ENCODE peak calls at places on chromosomes 16 and 17, in eight cellular contexts. D is transverse colon, K is stomach, H is GM12878, B is SK-N-SH, C is GM23338, V is Panc1, T is prostate gland. X is an unnamed sample.

GRCh38 chr17:62800580-62800979 is 7.5 kb downstream of the MARCHF10 start:
- DNase-seq in K (peak; percentile 33), C (peak; percentile 51), B (no peak), T (peak; percentile 33), D (no peak), H (no peak), V (no peak), X (no peak)

GRCh38 chr17:29210879-29211278 is 30.7 kb upstream of the MYO18A start:
- DNase-seq in H (no peak), C (no peak), B (no peak), K (no peak), T (no peak), V (no peak), D (no peak), X (no peak)

GRCh38 chr16:57039148-57039812 is 49.9 kb downstream of the NLRC5 start:
- DNase-seq in C (no peak), B (no peak), D (peak; percentile 33), T (no peak), H (peak; percentile 65), K (no peak), V (no peak), X (no peak)

GRCh38 chr16:86496262-86496928 is 13.9 kb upstream of the FOXF1 start:
- DNase-seq in V (no peak), H (no peak), T (no peak), C (no peak), B (no peak), D (no peak), K (no peak), X (no peak)

GRCh38 chr17:63545302-63545928 is 4.9 kb upstream of the DCAF7 start:
- DNase-seq in C (no peak), T (no peak), B (peak; percentile 27), H (no peak), K (no peak), V (no peak), D (no peak), X (no peak)

GRCh38 chr17:65389956-65390355 is 171.5 kb downstream of the AXIN2 start:
- DNase-seq in H (no peak), C (no peak), V (no peak), K (no peak), D (no peak), B (no peak), T (no peak), X (no peak)

GRCh38 chr16:83005653-83006160 is 378.9 kb downstream of the CDH13 start:
- DNase-seq in K (no peak), D (no peak), V (no peak), B (no peak), C (no peak), T (no peak), H (no peak), X (no peak)

GRCh38 chr16:64397042-64397441 is 724.8 kb downstream of the CDH11 start:
- DNase-seq in B (no peak), H (no peak), T (no peak), K (no peak), V (no peak), C (no peak), D (no peak), X (no peak)

GRCh38 chr17:21161498-21162393 is 35.0 kb downstream of the DHRS7B start:
- DNase-seq in H (no peak), C (no peak), K (no peak), B (no peak), V (no peak), D (no peak), T (no peak), X (no peak)

GRCh38 chr17:29588561-29589411 is 662 bp downstream of the GIT1 start:
- DNase-seq in V (no peak), T (no peak), H (no peak), K (no peak), D (peak; percentile 43), B (peak; percentile 58), C (peak; percentile 63), X (no peak)

GRCh38 chr17:81518785-81519283 is 6.2 kb upstream of the ACTG1 start:
- DNase-seq in D (peak; percentile 78), K (peak; percentile 70), T (no peak), C (peak; percentile 61), V (no peak), H (no peak), B (no peak), X (no peak)

GRCh38 chr16:24734382-24734781 is 4.9 kb downstream of the TNRC6A start:
- DNase-seq in H (no peak), V (no peak), D (no peak), K (no peak), B (no peak), C (no peak), T (no peak), X (no peak)

GRCh38 chr17:49360796-49361128 is 1.3 kb downstream of the ZNF652 start:
- DNase-seq in K (no peak), C (no peak), B (peak; percentile 52), V (no peak), T (no peak), H (no peak), D (peak; percentile 39), X (no peak)

GRCh38 chr17:49358638-49359247 is 3.3 kb downstream of the ZNF652 start:
- DNase-seq in D (no peak), C (no peak), B (no peak), K (no peak), V (no peak), H (peak; percentile 75), T (no peak), X (no peak)

GRCh38 chr17:49361902-49362722 is at the start of gene ZNF652:
- DNase-seq in H (peak; percentile 65), C (peak; percentile 98), T (peak; percentile 95), V (no peak), K (peak; percentile 97), B (peak; percentile 100), D (peak; percentile 97), X (no peak)

GRCh38 chr17:49361129-49361901 is 735 bp downstream of the ZNF652 start:
- DNase-seq in C (peak; percentile 59), B (peak; percentile 73), T (peak; percentile 36), D (peak; percentile 74), K (peak; percentile 59), V (no peak), H (peak; percentile 48), X (no peak)

DNA sequence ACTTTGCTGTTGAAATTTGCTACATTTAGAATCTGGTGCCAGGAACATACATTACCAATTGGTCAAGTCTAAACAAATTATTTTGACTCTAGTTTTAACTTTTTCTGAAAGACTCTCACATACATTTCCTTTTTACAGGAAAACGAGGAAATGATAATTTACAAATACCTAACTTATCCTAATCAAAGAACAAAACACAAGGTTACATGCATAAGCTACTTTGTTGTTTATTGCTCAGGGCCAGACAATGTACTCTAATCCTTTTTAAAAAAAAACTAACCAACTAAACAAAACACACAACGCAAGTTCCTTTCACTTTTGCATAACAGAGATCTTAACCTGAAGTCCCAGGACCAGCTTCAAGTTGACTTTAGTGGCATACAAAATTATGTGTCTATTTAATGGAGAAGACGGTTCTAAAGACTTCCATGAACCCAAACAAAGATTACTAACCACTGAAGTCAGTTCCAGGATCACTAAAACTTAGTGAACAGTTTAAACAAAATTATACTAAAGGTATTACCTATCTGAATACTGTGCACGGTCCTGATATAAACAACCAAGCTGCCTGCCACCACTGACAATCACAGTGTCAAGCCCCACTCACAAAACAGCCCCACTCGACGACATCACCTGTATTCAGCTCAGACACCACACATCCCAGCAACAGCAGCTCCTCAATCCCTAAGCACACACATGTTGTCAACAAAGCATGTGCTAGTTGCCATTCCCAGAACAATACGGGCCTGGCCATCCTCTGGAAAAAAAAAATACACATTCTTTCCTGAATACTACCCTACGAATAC is 1.9 kb downstream of the ZNF652 start:
- DNase-seq in H (no peak), V (no peak), B (no peak), C (no peak), T (no peak), K (no peak), D (no peak), X (no peak)
- H3K4me3 ChIP-seq in H (peak overlapping the region; percentile 95), V (peak overlapping the region; percentile 83), B (peak overlapping the region; percentile 93), C (peak overlapping the region; percentile 93), T (peak overlapping the region; percentile 92), K (peak overlapping the region; percentile 89), D (peak overlapping the region; percentile 92), X (peak overlapping the region; percentile 77)

GRCh38 chr16:48745541-48745940 is 135.6 kb upstream of the N4BP1 start:
- DNase-seq in V (no peak), C (no peak), H (no peak), D (no peak), K (no peak), B (no peak), T (no peak), X (no peak)

DNA sequence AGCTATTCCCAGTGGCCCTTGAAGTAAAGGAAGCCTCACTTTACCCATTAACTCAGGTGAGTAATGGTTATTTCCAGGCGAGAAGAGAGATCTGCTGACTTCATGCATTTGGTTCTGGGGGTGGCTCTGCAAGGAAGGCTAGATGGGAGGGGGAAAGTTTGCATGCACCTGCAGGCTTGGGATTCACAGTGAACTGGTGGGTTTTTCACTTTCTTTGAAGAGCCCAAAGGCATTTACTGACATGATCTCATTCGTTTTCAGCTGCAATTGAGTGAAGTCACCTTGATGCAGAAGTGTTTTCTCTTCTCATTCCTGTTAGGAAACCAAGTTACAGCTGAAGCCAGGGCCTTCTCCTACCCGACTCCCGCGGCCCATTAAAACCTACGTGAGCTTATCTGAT is 131.0 kb upstream of the N4BP1 start:
- DNase-seq in V (no peak), K (no peak), C (no peak), D (no peak), H (no peak), B (no peak), T (no peak), X (no peak)
- TF ChIP-seq POLR2AphosphoS5 in V (no peak), K (no peak), C (no peak), D (no peak), H (no peak), B (no peak), T (no peak), X (no peak)

GRCh38 chr17:39951924-39952664 is 10.7 kb upstream of the GSDMA start:
- DNase-seq in C (no peak), D (peak; percentile 29), T (no peak), H (no peak), V (no peak), K (no peak), B (no peak), X (no peak)
- H3K4me3 ChIP-seq in C (peak overlapping the region; percentile 73), D (peak overlapping the region; percentile 32), T (peak overlapping the region; percentile 30), H (peak overlapping the region; percentile 41), V (peak overlapping the region; percentile 43), K (peak overlapping the region; percentile 46), B (peak overlapping the region; percentile 50), X (peak overlapping the region; percentile 55)

DNA sequence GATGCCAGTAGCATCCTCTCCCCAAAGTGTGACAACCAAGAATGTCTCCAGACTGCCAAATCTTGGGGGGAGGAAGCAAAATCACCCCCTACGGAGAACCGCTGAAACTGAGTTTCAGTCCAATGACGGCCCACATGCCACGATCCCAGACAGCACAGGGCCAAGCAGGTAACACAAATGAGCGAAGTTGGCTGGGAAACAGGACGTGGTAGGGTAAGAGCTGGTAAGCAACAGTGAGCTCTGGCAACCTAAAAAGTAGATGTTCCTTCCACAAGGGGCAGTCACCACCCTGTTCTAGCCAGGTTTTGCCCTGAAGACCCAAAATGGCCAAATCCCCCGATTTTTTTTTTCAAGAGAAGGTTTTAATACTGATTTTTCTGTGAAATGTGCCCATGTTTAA is 25.4 kb downstream of the ZFHX3 start:
- DNase-seq in H (no peak), B (no peak), T (no peak), V (no peak), C (no peak), D (no peak), K (no peak), X (no peak)
- TF ChIP-seq POLR2AphosphoS5 in H (no peak), B (no peak), T (no peak), V (no peak), C (no peak), D (no peak), K (no peak), X (no peak)

GRCh38 chr16:30844671-30845449 is 49.0 kb downstream of the BCL7C start:
- DNase-seq in K (peak; percentile 70), D (peak; percentile 76), B (peak; percentile 73), T (peak; percentile 78), V (peak; percentile 55), H (peak; percentile 61), C (peak; percentile 95), X (peak; percentile 78)
- H3K4me3 ChIP-seq in K (peak overlapping the region; percentile 23), D (no peak overlapping the region), B (no peak overlapping the region), T (no peak overlapping the region), V (no peak overlapping the region), H (no peak overlapping the region), C (no peak overlapping the region), X (peak overlapping the region; percentile 19)

X was measured in SK-N-MC.